ENCODE peak calls at places on chromosome 18, in four cellular contexts. I is K562, Z is HepG2, F is GM12878. C is an unnamed sample.

GRCh38 chr18:80171190-80171872 is 62.3 kb downstream of the ADNP2 start:
- DNase-seq in I (peak), Z (no peak), F (no peak), C (peak)

GRCh38 chr18:1653873-1654272 is 749.2 kb downstream of the ADCYAP1 start:
- DNase-seq in I (no peak), Z (no peak), F (no peak), C (no peak)

GRCh38 chr18:72119082-72119481 is 425.1 kb downstream of the CBLN2 start:
- DNase-seq in I (no peak), Z (no peak), F (no peak), C (no peak)

GRCh38 chr18:37778417-37779165 is 213.0 kb upstream of the CELF4 start:
- DNase-seq in I (peak), Z (peak), F (no peak), C (peak)

GRCh38 chr18:10524507-10525425 is 1.1 kb upstream of the NAPG start:
- DNase-seq in I (no peak), Z (peak), F (no peak), C (no peak)

GRCh38 chr18:2515408-2515807 is 55.9 kb downstream of the METTL4 start:
- DNase-seq in I (no peak), Z (no peak), F (no peak), C (no peak)

GRCh38 chr18:30487962-30488361 is 554.6 kb downstream of the DSC3 start:
- DNase-seq in I (no peak), Z (no peak), F (no peak), C (no peak)

GRCh38 chr18:68676913-68677312 is 38.0 kb downstream of the TMX3 start:
- DNase-seq in I (no peak), Z (no peak), F (no peak), C (no peak)

GRCh38 chr18:63869374-63869773 is 18.1 kb upstream of the SERPINB2 start:
- DNase-seq in I (no peak), Z (no peak), F (no peak), C (no peak)

DNA sequence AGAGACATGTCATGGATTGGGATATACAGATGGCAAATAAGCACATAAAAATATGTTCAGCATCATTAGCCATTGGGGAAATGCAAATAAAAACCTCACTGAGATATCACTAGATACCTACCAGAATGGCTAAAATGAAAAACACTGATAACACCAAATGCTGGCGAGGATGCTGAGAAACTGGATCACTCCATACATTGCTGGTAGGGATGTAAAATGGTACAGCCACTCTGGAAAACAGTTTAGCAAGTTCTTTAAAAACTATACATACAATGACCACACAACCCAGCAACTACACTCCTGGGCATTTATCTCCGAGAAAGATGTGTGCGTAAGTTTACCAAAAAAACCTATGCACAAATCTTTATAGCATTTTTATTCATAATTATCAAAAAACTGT is 13.9 kb downstream of the PIAS2 start:
- DNase-seq in I (no peak), Z (no peak), F (no peak), C (no peak)
- TF ChIP-seq TCF7 in I (no peak), Z (no peak), F (no peak), C (no peak)

GRCh38 chr18:23650963-23651927 is 11.5 kb downstream of the ANKRD29 start:
- DNase-seq in I (no peak), Z (peak), F (no peak), C (no peak)
- TF ChIP-seq TCF7 in I (no peak), Z (no peak), F (no peak), C (no peak)

GRCh38 chr18:22149710-22150109 is 19.7 kb upstream of the GATA6 start:
- DNase-seq in I (no peak), Z (no peak), F (no peak), C (no peak)
- TF ChIP-seq TCF7 in I (no peak), Z (no peak), F (no peak), C (no peak)

DNA sequence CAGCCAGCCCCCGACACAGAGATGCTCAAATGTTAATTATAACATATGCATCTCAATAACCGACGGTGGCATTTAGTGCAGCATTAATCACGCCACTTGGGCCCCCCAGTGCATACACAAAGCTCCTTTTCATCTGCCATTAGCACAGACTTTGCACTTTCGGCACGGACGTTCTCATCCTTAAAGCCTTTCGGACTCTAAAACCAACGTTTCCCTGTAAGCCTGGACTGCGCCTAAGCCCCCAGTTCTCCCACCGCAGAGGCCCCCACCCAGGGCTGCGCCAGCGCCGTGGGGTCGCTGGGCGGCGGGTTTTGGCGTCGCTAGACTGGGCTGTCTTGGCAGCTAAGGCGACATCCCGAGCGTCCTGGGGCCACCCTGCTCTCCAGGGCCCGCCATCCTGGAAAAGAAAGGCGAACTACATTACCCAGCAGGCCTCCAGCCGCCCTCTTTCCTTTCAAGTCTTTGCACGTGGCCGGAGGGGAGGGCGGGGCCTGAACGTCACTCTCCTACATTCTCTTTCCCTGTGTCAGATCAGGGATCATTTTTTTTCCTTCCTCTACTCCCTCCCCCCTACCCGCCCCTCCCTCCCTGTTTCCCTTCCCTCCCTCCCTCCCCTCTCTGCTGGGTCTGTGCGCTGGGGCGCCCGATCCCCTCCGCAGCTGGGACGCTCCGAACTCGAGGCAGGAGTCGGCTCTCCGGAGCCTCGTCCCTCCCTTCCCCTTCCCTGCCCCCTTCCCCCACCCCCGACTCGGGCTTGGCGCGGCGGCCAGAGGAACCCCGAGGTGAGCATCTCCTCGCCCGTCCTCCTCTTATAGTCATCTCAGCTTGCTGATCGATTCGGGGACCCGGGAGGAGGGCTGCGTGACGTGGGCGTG is at the start of gene CTIF:
- DNase-seq in I (peak), Z (peak), F (peak), C (peak)
- TF ChIP-seq TCF7 in I (peak), Z (peak), F (peak), C (no peak)

GRCh38 chr18:24231773-24232735 is 93.2 kb downstream of the CABYR start:
- DNase-seq in I (no peak), Z (no peak), F (no peak), C (no peak)
- TF ChIP-seq TCF7 in I (no peak), Z (no peak), F (no peak), C (no peak)